ENCODE peak calls at places on chromosomes 3 and 15, in eight cellular contexts. G, S, Q, J, Z, B, N and H are unnamed samples.

GRCh38 chr15:56821721-56822425 is 88.6 kb upstream of the ZNF280D start:
- DNase-seq in G (peak; percentile 75), S (peak; percentile 71), Q (peak; percentile 69), J (peak; percentile 40), Z (peak; percentile 72), B (peak; percentile 24), N (peak; percentile 59), H (no peak)

GRCh38 chr3:45023675-45024074 is 2.4 kb upstream of the CLEC3B start:
- DNase-seq in G (no peak), S (no peak), Q (no peak), J (no peak), Z (no peak), B (no peak), N (no peak), H (no peak)

GRCh38 chr3:190847423-190847822 is 15.1 kb downstream of the GMNC start:
- DNase-seq in G (no peak), S (no peak), Q (no peak), J (no peak), Z (no peak), B (no peak), N (no peak), H (no peak)

GRCh38 chr15:49462242-49462641 is 39.2 kb downstream of the FGF7 start:
- DNase-seq in G (no peak), S (no peak), Q (no peak), J (no peak), Z (no peak), B (no peak), N (no peak), H (no peak)

GRCh38 chr3:191151653-191152052 is 47.4 kb upstream of the OSTN start:
- DNase-seq in G (no peak), S (no peak), Q (no peak), J (no peak), Z (no peak), B (no peak), N (no peak), H (no peak)

GRCh38 chr3:186492594-186492993 is 51.6 kb downstream of the CRYGS start:
- DNase-seq in G (peak; percentile 73), S (no peak), Q (no peak), J (no peak), Z (no peak), B (no peak), N (no peak), H (no peak)

GRCh38 chr15:95247068-95247984 is 1016.0 kb downstream of the MCTP2 start:
- DNase-seq in G (no peak), S (no peak), Q (no peak), J (no peak), Z (no peak), B (no peak), N (no peak), H (no peak)

GRCh38 chr15:51382787-51383186 is 41.3 kb downstream of the GLDN start:
- DNase-seq in G (peak; percentile 66), S (no peak), Q (peak; percentile 68), J (no peak), Z (peak; percentile 35), B (no peak), N (peak; percentile 67), H (no peak)

GRCh38 chr15:44219073-44219472 is 24.0 kb upstream of the FRMD5 start:
- DNase-seq in G (no peak), S (no peak), Q (no peak), J (no peak), Z (no peak), B (no peak), N (no peak), H (no peak)

GRCh38 chr3:29333520-29333919 is 52.6 kb downstream of the RBMS3 start:
- DNase-seq in G (no peak), S (no peak), Q (no peak), J (no peak), Z (no peak), B (no peak), N (no peak), H (no peak)

GRCh38 chr3:100781311-100781710 is 72.0 kb downstream of the TFG start:
- DNase-seq in G (no peak), S (no peak), Q (no peak), J (no peak), Z (no peak), B (no peak), N (no peak), H (no peak)

GRCh38 chr3:20111836-20112235 is 71.6 kb downstream of the KAT2B start:
- DNase-seq in G (no peak), S (no peak), Q (peak; percentile 2), J (no peak), Z (no peak), B (no peak), N (no peak), H (no peak)

GRCh38 chr3:89155811-89156210 is 48.4 kb downstream of the EPHA3 start:
- DNase-seq in G (no peak), S (no peak), Q (no peak), J (no peak), Z (no peak), B (no peak), N (no peak), H (no peak)

GRCh38 chr3:105349988-105350387 is 16.7 kb upstream of the ALCAM start:
- DNase-seq in G (peak; percentile 26), S (no peak), Q (peak; percentile 16), J (no peak), Z (no peak), B (no peak), N (no peak), H (no peak)

GRCh38 chr15:29134641-29135071 is 135.0 kb downstream of the NSMCE3 start:
- DNase-seq in G (no peak), S (no peak), Q (no peak), J (no peak), Z (no peak), B (no peak), N (peak; percentile 16), H (no peak)

GRCh38 chr3:197484204-197484901 is 71.4 kb downstream of the BDH1 start:
- DNase-seq in G (no peak), S (no peak), Q (no peak), J (no peak), Z (no peak), B (no peak), N (no peak), H (no peak)

GRCh38 chr15:64808785-64809453 is 16.5 kb downstream of the PIF1 start:
- DNase-seq in G (no peak), S (no peak), Q (peak; percentile 57), J (no peak), Z (no peak), B (no peak), N (peak; percentile 90), H (no peak)

GRCh38 chr3:58287354-58287753 is 18.7 kb upstream of the RPP14 start:
- DNase-seq in G (no peak), S (no peak), Q (no peak), J (no peak), Z (no peak), B (no peak), N (no peak), H (no peak)

DNA sequence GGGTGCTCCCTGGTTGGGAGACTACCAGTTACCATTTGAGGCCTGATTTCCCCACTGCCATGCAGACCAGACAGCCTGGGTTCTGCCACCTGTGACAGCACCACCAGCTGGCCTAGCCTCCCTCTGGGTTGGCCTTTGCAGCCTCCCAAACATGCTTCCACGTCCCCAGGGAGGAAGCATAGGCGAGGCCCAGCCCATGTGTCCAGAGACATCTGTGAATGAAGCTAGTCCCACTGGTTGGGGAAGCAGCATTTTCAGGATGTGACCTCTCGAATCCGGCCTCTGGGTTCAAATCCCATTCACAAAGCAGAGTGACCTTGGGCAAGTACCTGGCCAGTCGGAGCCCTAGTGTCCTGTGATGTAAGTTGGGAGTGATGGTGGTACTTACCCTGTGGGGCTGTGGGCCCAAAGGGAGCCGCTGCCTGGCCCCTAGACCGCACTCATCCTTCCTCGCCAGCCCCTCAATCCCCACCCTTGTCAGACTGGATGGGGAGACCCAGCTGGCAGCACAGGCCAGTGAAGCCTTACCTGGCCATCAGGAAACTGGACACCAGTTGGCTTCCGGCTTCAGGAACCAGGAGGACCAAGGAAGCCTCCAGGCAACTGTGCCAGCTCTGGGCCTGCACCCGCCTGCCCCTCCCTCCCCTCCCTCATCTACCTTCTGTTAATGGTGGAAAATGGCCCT is 6.0 kb downstream of the KLF15 start:
- DNase-seq in G (no peak), S (no peak), Q (no peak), J (no peak), Z (no peak), B (no peak), N (no peak), H (peak; percentile 46)
- H3K4me1 ChIP-seq in G (peaks cover 8% of the 10 kb centered on the region), S (peaks cover 4% of the 10 kb centered on the region), Q (peaks cover 9% of the 10 kb centered on the region), J (peaks cover 98% of the 10 kb centered on the region), Z (peaks cover 10% of the 10 kb centered on the region), B (peaks cover 100% of the 10 kb centered on the region), N (no peaks in the 10 kb centered on the region), H (peaks cover 42% of the 10 kb centered on the region)

GRCh38 chr3:16079519-16079918 is 95.0 kb upstream of the GALNT15 start:
- DNase-seq in G (no peak), S (no peak), Q (no peak), J (no peak), Z (no peak), B (no peak), N (no peak), H (no peak)

GRCh38 chr3:16085410-16085809 is 89.1 kb upstream of the GALNT15 start:
- DNase-seq in G (no peak), S (no peak), Q (no peak), J (no peak), Z (no peak), B (no peak), N (no peak), H (no peak)

GRCh38 chr3:16084887-16085286 is 89.6 kb upstream of the GALNT15 start:
- DNase-seq in G (no peak), S (no peak), Q (no peak), J (no peak), Z (no peak), B (no peak), N (no peak), H (no peak)

GRCh38 chr3:16085884-16086608 is 88.4 kb upstream of the GALNT15 start:
- DNase-seq in G (no peak), S (no peak), Q (no peak), J (peak; percentile 80), Z (no peak), B (peak; percentile 84), N (no peak), H (no peak)

GRCh38 chr3:16081661-16082060 is 92.8 kb upstream of the GALNT15 start:
- DNase-seq in G (no peak), S (no peak), Q (no peak), J (no peak), Z (no peak), B (no peak), N (no peak), H (no peak)
- H3K9me3 ChIP-seq in G (no peaks in the 10 kb centered on the region), S (no peaks in the 10 kb centered on the region), Q (peaks cover 6% of the 10 kb centered on the region), J (peaks cover 23% of the 10 kb centered on the region), Z (peaks cover 16% of the 10 kb centered on the region), B (peaks cover 18% of the 10 kb centered on the region), N (peaks cover 20% of the 10 kb centered on the region), H (no peaks in the 10 kb centered on the region)

GRCh38 chr15:35206060-35206675 is 121.1 kb upstream of the NANOGP8 start:
- DNase-seq in G (no peak), S (peak; percentile 20), Q (peak; percentile 12), J (no peak), Z (peak; percentile 11), B (no peak), N (no peak), H (no peak)
- TF ChIP-seq CTCF in G (peak; percentile 74), S (no peak), Q (peak; percentile 56), J (no peak), Z (no peak), B (no peak), N (peak; percentile 80), H (peak; percentile 25)

DNA sequence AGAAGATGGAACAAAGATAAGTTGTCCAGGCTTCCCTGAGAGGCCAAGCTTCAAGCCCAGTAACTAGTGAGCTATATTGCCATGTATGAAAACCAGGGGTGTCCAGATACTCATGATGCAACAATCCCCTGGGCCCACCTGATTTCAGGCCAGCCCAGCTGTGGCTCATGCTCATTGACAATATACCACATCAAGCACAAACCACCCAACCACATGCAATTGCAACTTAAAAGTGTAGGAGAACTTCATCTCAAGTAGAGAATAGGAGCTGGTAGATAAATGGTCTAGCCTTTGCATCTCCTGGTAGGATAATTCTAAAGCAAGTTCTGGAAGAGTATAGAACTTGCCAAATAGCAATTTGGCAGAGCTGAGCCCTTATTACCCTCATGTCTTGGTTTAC is 561.3 kb downstream of the IGSF11 start:
- DNase-seq in G (no peak), S (no peak), Q (no peak), J (no peak), Z (no peak), B (no peak), N (no peak), H (no peak)
- H3K4me1 ChIP-seq in G (peaks cover 20% of the 10 kb centered on the region), S (no peaks in the 10 kb centered on the region), Q (no peaks in the 10 kb centered on the region), J (no peaks in the 10 kb centered on the region), Z (no peaks in the 10 kb centered on the region), B (no peaks in the 10 kb centered on the region), N (peaks cover 2% of the 10 kb centered on the region), H (no peaks in the 10 kb centered on the region)